ENCODE peak calls at places on chromosomes 13 and 19, in seven cellular contexts. V is GM23338, M is GM23248, R is hepatocyte, H is SK-N-SH, L is MM.1S, I is neural progenitor cell. U is an unnamed sample.

GRCh38 chr19:6536138-6536671 is 5.4 kb downstream of the TNFSF9 start:
- DNase-seq in L (peak; percentile 97), R (peak; percentile 28), H (peak; percentile 88), M (peak; percentile 27), I (peak; percentile 56), V (peak; percentile 84), U (peak; percentile 100)

GRCh38 chr13:32001392-32001768 is 30.2 kb upstream of the FRY start:
- DNase-seq in M (peak; percentile 71), I (peak; percentile 61), H (peak; percentile 60), R (peak; percentile 50), V (peak; percentile 74), L (peak; percentile 41), U (peak; percentile 38)

GRCh38 chr19:28905996-28906395 is 307.0 kb downstream of the UQCRFS1 start:
- DNase-seq in V (no peak), I (no peak), H (no peak), M (peak; percentile 82), L (no peak), R (no peak), U (no peak)

GRCh38 chr19:35076657-35077056 is 35.1 kb downstream of the HPN start:
- DNase-seq in R (no peak), V (no peak), I (no peak), H (no peak), M (no peak), L (no peak), U (peak; percentile 22)

GRCh38 chr13:48078251-48078656 is 16.6 kb downstream of the MED4 start:
- DNase-seq in L (peak; percentile 75), V (peak; percentile 20), I (no peak), M (peak; percentile 13), R (no peak), H (no peak), U (peak; percentile 83)

GRCh38 chr13:98216711-98217110 is 39.6 kb upstream of the RNF113B start:
- DNase-seq in L (no peak), R (no peak), M (no peak), H (no peak), V (no peak), I (no peak), U (no peak)

GRCh38 chr13:75910591-75910990 is 274.5 kb downstream of the LMO7 start:
- DNase-seq in V (no peak), I (no peak), L (no peak), H (peak; percentile 4), M (no peak), R (no peak), U (no peak)

GRCh38 chr19:44840811-44841210 is 5.3 kb upstream of the NECTIN2 start:
- DNase-seq in R (no peak), H (no peak), V (no peak), M (no peak), I (no peak), L (no peak), U (no peak)

GRCh38 chr19:47142779-47143178 is 12.1 kb downstream of the SAE1 start:
- DNase-seq in R (no peak), I (no peak), L (no peak), V (no peak), M (peak; percentile 67), H (no peak), U (no peak)

GRCh38 chr19:45641274-45642105 is 2.3 kb upstream of the EML2 start:
- DNase-seq in L (peak; percentile 97), R (peak; percentile 91), V (peak; percentile 100), H (no peak), I (peak; percentile 93), M (peak; percentile 80), U (peak; percentile 97)

DNA sequence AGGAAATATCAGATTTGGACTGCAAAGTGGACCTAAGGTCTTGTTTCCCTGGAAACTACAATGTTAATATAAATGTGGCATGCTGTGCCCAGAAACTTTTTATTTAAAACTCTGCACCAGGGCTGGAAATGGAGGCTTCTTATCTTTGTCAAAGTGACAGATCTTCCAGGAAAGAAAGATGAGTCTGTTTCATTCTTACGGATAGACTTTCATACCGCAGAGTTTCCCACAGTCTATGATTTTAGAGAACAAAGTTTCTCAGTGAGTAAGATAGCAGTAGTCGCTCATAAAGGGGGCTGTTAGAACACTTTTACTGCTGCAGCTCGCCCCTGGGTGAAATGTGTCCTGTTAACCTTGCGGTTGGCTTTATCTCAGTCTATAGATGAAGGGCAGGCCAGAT is 6.7 kb downstream of the CLEC11A start:
- DNase-seq in V (no peak), I (no peak), R (no peak), L (no peak), M (no peak), H (no peak), U (no peak)
- TF ChIP-seq EZH2phosphoT487 in V (no peak), I (no peak), R (no peak), L (no peak), M (no peak), H (no peak), U (no peak)

GRCh38 chr19:16142032-16142580 is 1.4 kb upstream of the HSH2D start:
- DNase-seq in R (no peak), M (no peak), H (no peak), I (no peak), V (no peak), L (no peak), U (no peak)
- H3K4me1 ChIP-seq in R (no peaks in the 10 kb centered on the region), M (no peaks in the 10 kb centered on the region), H (no peaks in the 10 kb centered on the region), I (no peaks in the 10 kb centered on the region), V (peaks cover 6% of the 10 kb centered on the region), L (peaks cover 35% of the 10 kb centered on the region), U (peaks cover 59% of the 10 kb centered on the region)

GRCh38 chr19:42206871-42207755 is 10.4 kb downstream of the DEDD2 start:
- DNase-seq in V (no peak), R (no peak), I (no peak), M (peak; percentile 71), L (no peak), H (no peak), U (no peak)
- H3K27ac ChIP-seq in V (no peak overlapping the region), R (no peak overlapping the region), I (no peak overlapping the region), M (peak overlapping the region; percentile 60), L (no peak overlapping the region), H (peak overlapping the region; percentile 70), U (no peak overlapping the region)

GRCh38 chr13:73129023-73129422 is 70.2 kb downstream of the KLF5 start:
- DNase-seq in H (no peak), R (no peak), V (no peak), M (no peak), L (no peak), I (no peak), U (no peak)
- TF ChIP-seq EZH2phosphoT487 in H (no peak), R (no peak), V (no peak), M (no peak), L (no peak), I (no peak), U (no peak)

GRCh38 chr13:25899464-25899863 is 152.4 kb downstream of the SHISA2 start:
- DNase-seq in M (no peak), R (no peak), V (no peak), I (no peak), H (no peak), L (no peak), U (no peak)

GRCh38 chr13:25902946-25903345 is 148.9 kb downstream of the SHISA2 start:
- DNase-seq in I (no peak), L (peak; percentile 50), V (no peak), R (no peak), M (no peak), H (no peak), U (no peak)

GRCh38 chr13:25901460-25902376 is 150.1 kb downstream of the SHISA2 start:
- DNase-seq in H (peak; percentile 51), L (no peak), I (no peak), R (peak; percentile 67), M (no peak), V (no peak), U (peak; percentile 11)

GRCh38 chr13:25898991-25899390 is 152.8 kb downstream of the SHISA2 start:
- DNase-seq in R (no peak), H (no peak), M (no peak), V (no peak), L (no peak), I (no peak), U (no peak)

GRCh38 chr13:25899952-25900351 is 151.9 kb downstream of the SHISA2 start:
- DNase-seq in R (no peak), I (no peak), M (no peak), H (no peak), V (no peak), L (no peak), U (no peak)
- H3K4me1 ChIP-seq in R (no peaks in the 10 kb centered on the region), I (no peaks in the 10 kb centered on the region), M (no peaks in the 10 kb centered on the region), H (no peaks in the 10 kb centered on the region), V (peaks cover 21% of the 10 kb centered on the region), L (peaks cover 9% of the 10 kb centered on the region), U (peaks cover 5% of the 10 kb centered on the region)

DNA sequence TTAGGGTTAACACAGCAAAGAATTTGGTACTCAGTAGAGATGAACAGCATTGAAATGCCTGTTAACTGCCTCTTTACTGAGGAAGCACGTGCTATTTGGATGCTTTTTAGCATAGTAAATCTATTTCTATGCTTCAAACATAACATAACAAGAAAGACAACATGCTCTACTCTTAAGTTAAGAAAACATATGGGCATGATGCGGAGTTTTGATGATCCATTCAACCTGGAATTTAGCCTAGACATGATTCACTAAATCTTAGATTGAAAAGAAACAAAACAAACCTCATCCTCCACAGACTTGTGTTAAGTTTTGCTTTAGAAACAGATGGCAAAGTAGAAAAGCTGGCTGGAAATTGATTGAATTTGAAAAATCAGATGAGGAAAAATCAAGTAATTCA is 593.8 kb downstream of the OLFM4 start:
- DNase-seq in V (no peak), L (no peak), I (no peak), M (no peak), H (no peak), R (no peak), U (no peak)
- H3K27ac ChIP-seq in V (no peak overlapping the region), L (no peak overlapping the region), I (no peak overlapping the region), M (no peak overlapping the region), H (no peak overlapping the region), R (no peak overlapping the region), U (no peak overlapping the region)

GRCh38 chr13:83879431-83880171 is 2.7 kb downstream of the SLITRK1 start:
- DNase-seq in H (no peak), L (no peak), R (peak; percentile 5), I (peak; percentile 43), M (peak; percentile 12), V (peak; percentile 32), U (no peak)
- TF ChIP-seq EZH2phosphoT487 in H (no peak), L (no peak), R (no peak), I (no peak), M (no peak), V (no peak), U (no peak)

GRCh38 chr13:73072501-73072900 is 13.7 kb downstream of the KLF5 start:
- DNase-seq in V (no peak), I (no peak), L (no peak), M (no peak), H (no peak), R (no peak), U (no peak)

GRCh38 chr13:73074101-73074500 is 15.3 kb downstream of the KLF5 start:
- DNase-seq in I (no peak), M (no peak), R (no peak), L (peak; percentile 71), V (no peak), H (no peak), U (no peak)

GRCh38 chr13:73073050-73073449 is 14.2 kb downstream of the KLF5 start:
- DNase-seq in M (no peak), L (no peak), V (no peak), H (no peak), R (no peak), I (no peak), U (no peak)

GRCh38 chr13:73069206-73069815 is 10.5 kb downstream of the KLF5 start:
- DNase-seq in H (no peak), I (no peak), L (no peak), V (no peak), M (no peak), R (no peak), U (no peak)

GRCh38 chr13:73070451-73070850 is 11.6 kb downstream of the KLF5 start:
- DNase-seq in M (no peak), R (no peak), V (no peak), I (no peak), H (no peak), L (no peak), U (no peak)
- H3K4me1 ChIP-seq in M (peaks cover 6% of the 10 kb centered on the region), R (peaks cover 36% of the 10 kb centered on the region), V (peaks cover 25% of the 10 kb centered on the region), I (no peaks in the 10 kb centered on the region), H (no peaks in the 10 kb centered on the region), L (peaks cover 5% of the 10 kb centered on the region), U (no peaks in the 10 kb centered on the region)

GRCh38 chr13:110447801-110448200 is 113.7 kb downstream of the RAB20 start:
- DNase-seq in M (no peak), I (no peak), V (no peak), R (no peak), L (no peak), H (no peak), U (no peak)
- H3K27ac ChIP-seq in M (no peak overlapping the region), I (no peak overlapping the region), V (peak overlapping the region; percentile 11), R (no peak overlapping the region), L (no peak overlapping the region), H (peak overlapping the region; percentile 22), U (no peak overlapping the region)